ENCODE peak calls at places on chromosomes 6 and 20, in six cellular contexts. A, R, O, P, Q and I are unnamed samples.

GRCh38 chr6:35311390-35312075 is 13.9 kb downstream of the DEF6 start:
- DNase-seq in A (no peak), O (no peak), R (no peak), P (no peak), Q (peak; percentile 58), I (no peak)

GRCh38 chr6:24933868-24934401 is 1.8 kb downstream of the RIPOR2 start:
- DNase-seq in P (peak; percentile 33), R (no peak), O (no peak), A (peak; percentile 49), Q (no peak), I (no peak)

GRCh38 chr20:19765266-19765665 is 7.2 kb downstream of the RIN2 start:
- DNase-seq in A (no peak), O (no peak), Q (no peak), P (no peak), R (no peak), I (no peak)

GRCh38 chr6:44966449-44967091 is 361.6 kb upstream of the RUNX2 start:
- DNase-seq in P (no peak), O (no peak), R (peak; percentile 34), Q (no peak), A (no peak), I (no peak)

GRCh38 chr20:58482416-58482815 is 32.8 kb downstream of the APCDD1L start:
- DNase-seq in R (no peak), O (no peak), A (no peak), P (no peak), Q (no peak), I (no peak)

GRCh38 chr6:137863126-137863996 is 3.7 kb upstream of the TNFAIP3 start:
- DNase-seq in R (no peak), P (no peak), Q (no peak), A (no peak), O (no peak), I (no peak)

GRCh38 chr20:53550590-53551187 is 43.0 kb downstream of the ZNF217 start:
- DNase-seq in Q (no peak), P (no peak), O (no peak), R (no peak), A (no peak), I (no peak)

GRCh38 chr20:33830371-33830770 is 19.2 kb downstream of the CHMP4B start:
- DNase-seq in O (no peak), P (no peak), Q (no peak), A (no peak), R (no peak), I (no peak)

GRCh38 chr6:44056392-44057237 is 70.6 kb downstream of the MRPL14 start:
- DNase-seq in P (no peak), R (no peak), A (no peak), Q (no peak), O (peak; percentile 68), I (no peak)

GRCh38 chr20:58577139-58577806 is 62.1 kb upstream of the APCDD1L start:
- DNase-seq in A (no peak), O (no peak), P (no peak), R (no peak), Q (no peak), I (no peak)

GRCh38 chr6:147944122-147944521 is 398.5 kb upstream of the SASH1 start:
- DNase-seq in O (no peak), Q (no peak), P (no peak), A (no peak), R (no peak), I (no peak)

GRCh38 chr6:113595921-113596376 is 261.2 kb upstream of the MARCKS start:
- DNase-seq in Q (no peak), P (no peak), R (no peak), A (no peak), O (no peak), I (no peak)

GRCh38 chr20:17958326-17959256 is 10.0 kb downstream of the SNX5 start:
- DNase-seq in O (no peak), P (no peak), A (no peak), Q (no peak), R (no peak), I (no peak)

GRCh38 chr20:62237772-62238568 is at the start of gene OSBPL2:
- DNase-seq in A (peak; percentile 98), O (peak; percentile 99), P (peak; percentile 100), Q (peak; percentile 100), R (peak; percentile 100), I (peak; percentile 98)

GRCh38 chr6:163146036-163146435 is 268.5 kb upstream of the QKI start:
- DNase-seq in P (no peak), O (no peak), A (no peak), R (no peak), Q (no peak), I (no peak)

GRCh38 chr6:139030211-139030530 is 1.6 kb downstream of the ABRACL start:
- DNase-seq in Q (no peak), R (no peak), A (no peak), P (no peak), O (no peak), I (no peak)

GRCh38 chr20:4135385-4136077 is 120.2 kb upstream of the RNF24 start:
- DNase-seq in O (peak; percentile 42), R (peak; percentile 97), Q (no peak), P (no peak), A (peak; percentile 70), I (no peak)

GRCh38 chr6:34459899-34460593 is 5.8 kb upstream of the PACSIN1 start:
- DNase-seq in O (no peak), A (no peak), Q (peak; percentile 33), P (peak; percentile 29), R (peak; percentile 34), I (no peak)

GRCh38 chr6:38100380-38100779 is 280.9 kb downstream of the ZFAND3 start:
- DNase-seq in P (no peak), O (no peak), R (no peak), Q (no peak), A (no peak), I (no peak)

GRCh38 chr6:15017251-15017650 is 228.6 kb upstream of the JARID2 start:
- DNase-seq in R (no peak), P (no peak), Q (no peak), O (no peak), A (peak; percentile 33), I (no peak)

GRCh38 chr6:33981861-33982260 is 164.0 kb downstream of the GRM4 start:
- DNase-seq in Q (no peak), R (no peak), O (no peak), A (no peak), P (no peak), I (no peak)

GRCh38 chr20:53146201-53146891 is 174.2 kb downstream of the TSHZ2 start:
- DNase-seq in P (no peak), Q (no peak), A (no peak), O (no peak), R (no peak), I (no peak)

GRCh38 chr6:151576658-151577057 is 82.8 kb downstream of the CCDC170 start:
- DNase-seq in Q (no peak), P (no peak), A (no peak), O (no peak), R (no peak), I (no peak)

DNA sequence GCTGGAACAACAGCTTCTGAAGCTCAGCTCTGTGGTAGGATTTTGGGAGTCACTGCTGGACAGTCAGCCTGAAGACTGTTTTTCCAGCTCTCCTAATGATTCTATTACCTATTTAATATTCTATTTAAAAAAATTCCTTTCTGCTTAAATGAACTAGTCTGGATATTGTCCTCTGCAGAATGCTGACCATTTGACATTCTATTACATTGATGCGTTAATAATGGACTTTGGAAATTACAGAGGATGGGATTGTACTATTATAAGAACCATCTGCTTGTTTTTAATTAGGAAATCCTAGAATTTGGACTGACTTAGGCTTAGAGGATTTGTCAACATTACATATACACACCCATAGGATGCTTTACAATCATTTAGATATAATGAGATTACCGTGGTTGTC is 19.7 kb downstream of the LRP11 start:
- DNase-seq in A (no peak), R (no peak), P (no peak), Q (no peak), O (no peak), I (no peak)
- H3K9me3 ChIP-seq in A (no peaks in the 10 kb centered on the region), R (no peaks in the 10 kb centered on the region), P (no peaks in the 10 kb centered on the region), Q (no peaks in the 10 kb centered on the region), O (no peaks in the 10 kb centered on the region), I (no peaks in the 10 kb centered on the region)

GRCh38 chr6:107448776-107449175 is 10.6 kb downstream of the PDSS2 start:
- DNase-seq in A (no peak), P (no peak), Q (no peak), O (no peak), R (no peak), I (no peak)
- H3K9me3 ChIP-seq in A (peaks cover 49% of the 10 kb centered on the region), P (no peaks in the 10 kb centered on the region), Q (peaks cover 21% of the 10 kb centered on the region), O (peaks cover 9% of the 10 kb centered on the region), R (peaks cover 3% of the 10 kb centered on the region), I (no peaks in the 10 kb centered on the region)

GRCh38 chr6:111461860-111462259 is 21.2 kb downstream of the REV3L start:
- DNase-seq in A (no peak), P (no peak), O (no peak), R (no peak), Q (no peak), I (no peak)

GRCh38 chr6:111469543-111469942 is 13.5 kb downstream of the REV3L start:
- DNase-seq in R (no peak), O (no peak), Q (no peak), P (no peak), A (no peak), I (no peak)

GRCh38 chr6:111462770-111463391 is 20.1 kb downstream of the REV3L start:
- DNase-seq in P (no peak), Q (no peak), R (no peak), A (no peak), O (no peak), I (no peak)

GRCh38 chr6:111468329-111469012 is 14.5 kb downstream of the REV3L start:
- DNase-seq in O (no peak), R (peak; percentile 58), A (no peak), P (no peak), Q (no peak), I (no peak)

GRCh38 chr6:111464184-111464583 is 18.8 kb downstream of the REV3L start:
- DNase-seq in Q (no peak), O (no peak), R (no peak), A (no peak), P (no peak), I (no peak)
- H3K9me3 ChIP-seq in Q (no peaks in the 10 kb centered on the region), O (peaks cover 4% of the 10 kb centered on the region), R (no peaks in the 10 kb centered on the region), A (no peaks in the 10 kb centered on the region), P (no peaks in the 10 kb centered on the region), I (no peaks in the 10 kb centered on the region)

DNA sequence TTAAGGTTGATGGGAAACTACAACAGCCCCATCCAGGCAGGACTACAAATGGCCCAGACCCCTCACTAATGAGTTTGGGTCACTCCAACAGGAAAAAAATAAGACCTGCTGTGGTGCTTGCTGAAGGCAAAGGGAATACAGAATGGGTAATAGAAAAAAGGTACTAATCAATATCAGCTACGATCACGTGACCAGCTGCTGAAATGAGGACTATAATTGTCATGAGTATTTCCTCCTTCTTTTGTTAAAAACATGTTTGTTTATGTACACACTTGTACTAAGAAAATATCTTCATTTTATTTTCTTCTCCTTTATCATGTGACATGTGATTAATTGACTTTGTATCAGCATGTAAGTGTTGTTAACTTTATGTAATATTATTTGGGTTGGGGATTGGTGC is 199.9 kb downstream of the GJA1 start:
- DNase-seq in Q (no peak), R (no peak), A (no peak), P (no peak), O (no peak), I (no peak)
- H3K9me3 ChIP-seq in Q (peaks cover 5% of the 10 kb centered on the region), R (no peaks in the 10 kb centered on the region), A (peaks cover 57% of the 10 kb centered on the region), P (no peaks in the 10 kb centered on the region), O (peaks cover 25% of the 10 kb centered on the region), I (peaks cover 3% of the 10 kb centered on the region)